ENCODE peak calls at places on chromosome 3, in five cellular contexts. One of them, this sample, is unnamed. For H3K4me1, the result is how much of the 10 kb centered on the place peaks cover.

GRCh38 chr3:132265008-132265407 is 52.2 kb upstream of the ACP3 start:
- DNase-seq in neuronal stem cell: no peak
- DNase-seq in cardiac muscle cell: no peak
- DNase-seq in Karpas-422: no peak
- DNase-seq in prostate gland: no peak
- DNase-seq in this sample: no peak

GRCh38 chr3:187166750-187167149 is 27.5 kb upstream of the RPL39L start:
- DNase-seq in cardiac muscle cell: no peak
- DNase-seq in Karpas-422: no peak
- DNase-seq in prostate gland: no peak
- DNase-seq in neuronal stem cell: no peak
- DNase-seq in this sample: no peak

GRCh38 chr3:171959532-171960044 is 79.8 kb upstream of the FNDC3B start:
- DNase-seq in Karpas-422: no peak
- DNase-seq in prostate gland: no peak
- DNase-seq in cardiac muscle cell: no peak
- DNase-seq in neuronal stem cell: no peak
- DNase-seq in this sample: peak

GRCh38 chr3:12905316-12906071 is 64.1 kb upstream of the RPL32 start:
- DNase-seq in cardiac muscle cell: no peak
- DNase-seq in Karpas-422: no peak
- DNase-seq in neuronal stem cell: no peak
- DNase-seq in prostate gland: no peak
- DNase-seq in this sample: no peak

GRCh38 chr3:24773798-24774197 is 279.1 kb upstream of the THRB start:
- DNase-seq in cardiac muscle cell: peak
- DNase-seq in Karpas-422: peak
- DNase-seq in prostate gland: peak
- DNase-seq in neuronal stem cell: peak
- DNase-seq in this sample: peak

GRCh38 chr3:77001071-77001470 is 38.8 kb upstream of the ROBO2 start:
- DNase-seq in Karpas-422: no peak
- DNase-seq in prostate gland: no peak
- DNase-seq in cardiac muscle cell: no peak
- DNase-seq in neuronal stem cell: no peak
- DNase-seq in this sample: no peak

GRCh38 chr3:13492048-13492447 is 11.9 kb downstream of the HDAC11 start:
- DNase-seq in neuronal stem cell: no peak
- DNase-seq in cardiac muscle cell: no peak
- DNase-seq in prostate gland: no peak
- DNase-seq in Karpas-422: no peak
- DNase-seq in this sample: no peak

GRCh38 chr3:40877651-40878463 is 321.4 kb upstream of the CTNNB1 start:
- DNase-seq in prostate gland: peak
- DNase-seq in cardiac muscle cell: no peak
- DNase-seq in neuronal stem cell: no peak
- DNase-seq in Karpas-422: no peak
- DNase-seq in this sample: peak

GRCh38 chr3:12750658-12751071 is 8.4 kb downstream of the TMEM40 start:
- DNase-seq in neuronal stem cell: no peak
- DNase-seq in prostate gland: no peak
- DNase-seq in Karpas-422: peak
- DNase-seq in cardiac muscle cell: no peak
- DNase-seq in this sample: no peak

GRCh38 chr3:33115024-33115768 is 1.4 kb downstream of the CRTAP start:
- DNase-seq in Karpas-422: peak
- DNase-seq in cardiac muscle cell: peak
- DNase-seq in prostate gland: peak
- DNase-seq in neuronal stem cell: peak
- DNase-seq in this sample: peak

GRCh38 chr3:194329566-194329965 is 21.6 kb downstream of the CPN2 start:
- DNase-seq in prostate gland: no peak
- DNase-seq in Karpas-422: no peak
- DNase-seq in neuronal stem cell: no peak
- DNase-seq in cardiac muscle cell: no peak
- DNase-seq in this sample: no peak

GRCh38 chr3:183824761-183825379 is 507 bp downstream of the MAP6D1 start:
- DNase-seq in neuronal stem cell: no peak
- DNase-seq in prostate gland: no peak
- DNase-seq in cardiac muscle cell: peak
- DNase-seq in Karpas-422: peak
- DNase-seq in this sample: no peak

GRCh38 chr3:138797508-138798038 is 37.2 kb downstream of the PIK3CB start:
- DNase-seq in Karpas-422: no peak
- DNase-seq in cardiac muscle cell: no peak
- DNase-seq in prostate gland: no peak
- DNase-seq in neuronal stem cell: no peak
- DNase-seq in this sample: no peak

GRCh38 chr3:38438421-38438820 is 15.3 kb upstream of the ACVR2B start:
- DNase-seq in prostate gland: no peak
- DNase-seq in cardiac muscle cell: no peak
- DNase-seq in Karpas-422: no peak
- DNase-seq in neuronal stem cell: no peak
- DNase-seq in this sample: no peak

GRCh38 chr3:150170843-150171513 is 200.3 kb upstream of the PFN2 start:
- DNase-seq in Karpas-422: no peak
- DNase-seq in neuronal stem cell: no peak
- DNase-seq in prostate gland: no peak
- DNase-seq in cardiac muscle cell: no peak
- DNase-seq in this sample: no peak

GRCh38 chr3:30354513-30354912 is 251.9 kb upstream of the TGFBR2 start:
- DNase-seq in cardiac muscle cell: peak
- DNase-seq in Karpas-422: no peak
- DNase-seq in prostate gland: no peak
- DNase-seq in neuronal stem cell: no peak
- DNase-seq in this sample: no peak
- H3K4me1 ChIP-seq in cardiac muscle cell: under half
- H3K4me1 ChIP-seq in Karpas-422: under half
- H3K4me1 ChIP-seq in prostate gland: under half
- H3K4me1 ChIP-seq in neuronal stem cell: under half
- H3K4me1 ChIP-seq in this sample: under half

GRCh38 chr3:196216081-196216564 is at the start of gene SLC51A:
- DNase-seq in neuronal stem cell: no peak
- DNase-seq in Karpas-422: no peak
- DNase-seq in prostate gland: no peak
- DNase-seq in cardiac muscle cell: no peak
- DNase-seq in this sample: peak

GRCh38 chr3:196218155-196218712 is 1.9 kb downstream of the SLC51A start:
- DNase-seq in cardiac muscle cell: no peak
- DNase-seq in Karpas-422: no peak
- DNase-seq in neuronal stem cell: no peak
- DNase-seq in prostate gland: no peak
- DNase-seq in this sample: no peak

GRCh38 chr3:196217307-196218154 is 1.2 kb downstream of the SLC51A start:
- DNase-seq in neuronal stem cell: no peak
- DNase-seq in prostate gland: no peak
- DNase-seq in cardiac muscle cell: no peak
- DNase-seq in Karpas-422: no peak
- DNase-seq in this sample: no peak

GRCh38 chr3:196215493-196215892 is 841 bp upstream of the SLC51A start:
- DNase-seq in prostate gland: no peak
- DNase-seq in Karpas-422: no peak
- DNase-seq in cardiac muscle cell: no peak
- DNase-seq in neuronal stem cell: no peak
- DNase-seq in this sample: no peak

GRCh38 chr3:196216681-196217211 is 412 bp downstream of the SLC51A start:
- DNase-seq in neuronal stem cell: no peak
- DNase-seq in prostate gland: no peak
- DNase-seq in Karpas-422: no peak
- DNase-seq in cardiac muscle cell: no peak
- DNase-seq in this sample: no peak
- H3K27ac ChIP-seq in neuronal stem cell: no peak
- H3K27ac ChIP-seq in prostate gland: no peak
- H3K27ac ChIP-seq in Karpas-422: no peak
- H3K27ac ChIP-seq in cardiac muscle cell: no peak
- H3K27ac ChIP-seq in this sample: no peak

GRCh38 chr3:35782355-35782754 is 143.0 kb downstream of the ARPP21 start:
- DNase-seq in cardiac muscle cell: no peak
- DNase-seq in Karpas-422: no peak
- DNase-seq in neuronal stem cell: no peak
- DNase-seq in prostate gland: no peak
- DNase-seq in this sample: no peak
- H3K4me1 ChIP-seq in cardiac muscle cell: under half
- H3K4me1 ChIP-seq in Karpas-422: under half
- H3K4me1 ChIP-seq in neuronal stem cell: under half
- H3K4me1 ChIP-seq in prostate gland: under half
- H3K4me1 ChIP-seq in this sample: under half

GRCh38 chr3:72533584-72534473 is 314.4 kb downstream of the SHQ1 start:
- DNase-seq in Karpas-422: no peak
- DNase-seq in cardiac muscle cell: no peak
- DNase-seq in neuronal stem cell: no peak
- DNase-seq in prostate gland: no peak
- DNase-seq in this sample: no peak

GRCh38 chr3:72537448-72537847 is 310.8 kb downstream of the SHQ1 start:
- DNase-seq in prostate gland: no peak
- DNase-seq in cardiac muscle cell: no peak
- DNase-seq in neuronal stem cell: no peak
- DNase-seq in Karpas-422: no peak
- DNase-seq in this sample: no peak

GRCh38 chr3:72538070-72538745 is 310.0 kb downstream of the SHQ1 start:
- DNase-seq in cardiac muscle cell: no peak
- DNase-seq in Karpas-422: no peak
- DNase-seq in prostate gland: no peak
- DNase-seq in neuronal stem cell: no peak
- DNase-seq in this sample: no peak

GRCh38 chr3:72536206-72536887 is 311.9 kb downstream of the SHQ1 start:
- DNase-seq in prostate gland: no peak
- DNase-seq in Karpas-422: no peak
- DNase-seq in neuronal stem cell: no peak
- DNase-seq in cardiac muscle cell: no peak
- DNase-seq in this sample: no peak

DNA sequence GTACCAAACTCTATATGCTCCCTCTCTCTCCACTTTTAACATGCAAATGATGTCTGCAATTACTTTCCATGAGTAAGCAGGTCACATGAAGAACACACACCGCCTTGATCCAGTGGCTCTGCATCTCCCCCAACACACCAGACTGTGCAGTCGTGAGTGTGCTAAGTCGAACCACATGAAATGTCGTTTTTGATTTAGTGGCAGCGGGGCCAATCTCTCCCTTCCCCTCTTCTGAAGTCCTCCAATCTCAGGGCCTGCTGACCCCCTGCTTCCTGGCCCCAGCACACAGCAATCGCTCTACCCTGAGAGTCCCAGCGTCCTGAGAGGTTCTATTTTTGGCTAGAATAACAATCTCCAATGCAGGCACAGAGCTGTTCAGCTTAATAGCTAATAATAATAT is 312.5 kb downstream of the SHQ1 start:
- DNase-seq in prostate gland: no peak
- DNase-seq in neuronal stem cell: no peak
- DNase-seq in cardiac muscle cell: peak
- DNase-seq in Karpas-422: no peak
- DNase-seq in this sample: no peak
- H3K27ac ChIP-seq in prostate gland: no peak
- H3K27ac ChIP-seq in neuronal stem cell: no peak
- H3K27ac ChIP-seq in cardiac muscle cell: peak
- H3K27ac ChIP-seq in Karpas-422: no peak
- H3K27ac ChIP-seq in this sample: no peak

GRCh38 chr3:68234118-68234780 is 579.8 kb upstream of the SUCLG2 start:
- DNase-seq in Karpas-422: no peak
- DNase-seq in cardiac muscle cell: no peak
- DNase-seq in prostate gland: no peak
- DNase-seq in neuronal stem cell: no peak
- DNase-seq in this sample: no peak

DNA sequence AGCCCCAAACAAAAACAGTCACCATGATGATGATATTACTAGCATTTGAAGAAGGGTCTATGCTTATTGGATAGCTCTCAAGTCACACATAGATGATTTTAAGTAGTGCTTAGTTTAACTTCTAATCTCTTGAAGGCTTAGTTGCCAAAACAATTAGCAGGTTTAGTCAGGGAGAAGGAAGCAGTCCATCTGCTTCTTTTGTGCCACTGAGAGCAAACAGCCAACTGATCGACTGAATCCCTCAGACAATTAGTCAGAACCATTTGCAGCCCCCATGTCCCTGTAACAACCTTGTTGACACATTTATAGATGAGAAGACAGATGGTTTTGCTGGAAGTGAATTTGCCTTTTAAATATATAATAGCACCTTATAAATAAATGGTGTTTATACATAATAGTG is 585.1 kb upstream of the SUCLG2 start:
- DNase-seq in Karpas-422: no peak
- DNase-seq in prostate gland: no peak
- DNase-seq in neuronal stem cell: peak
- DNase-seq in cardiac muscle cell: no peak
- DNase-seq in this sample: no peak
- H3K4me1 ChIP-seq in Karpas-422: under half
- H3K4me1 ChIP-seq in prostate gland: under half
- H3K4me1 ChIP-seq in neuronal stem cell: under half
- H3K4me1 ChIP-seq in cardiac muscle cell: under half
- H3K4me1 ChIP-seq in this sample: under half

This sample was measured in colonic mucosa.